ENCODE peak calls at places on chromosomes 5 and 9, in four cellular contexts. H is upper lobe of right lung, A is amniotic stem cell, S is Right ventricle myocardium superior. V is an unnamed sample.

GRCh38 chr5:1728846-1729245 is 70.8 kb downstream of the MRPL36 start:
- DNase-seq in H (peak), A (no peak), S (no peak), V (peak)

GRCh38 chr5:9467199-9468069 is 78.4 kb downstream of the SEMA5A start:
- DNase-seq in H (peak), A (no peak), S (no peak), V (no peak)

GRCh38 chr5:116088062-116088461 is 3.2 kb downstream of the COMMD10 start:
- DNase-seq in H (no peak), A (no peak), S (no peak), V (no peak)

GRCh38 chr5:31581498-31582099 is 49.5 kb downstream of the C5orf22 start:
- DNase-seq in H (no peak), A (peak), S (no peak), V (no peak)

GRCh38 chr5:55481293-55481900 is 53.4 kb downstream of the PLPP1 start:
- DNase-seq in H (no peak), A (no peak), S (no peak), V (no peak)

GRCh38 chr9:114261026-114261425 is 61.9 kb upstream of the ORM1 start:
- DNase-seq in H (no peak), A (no peak), S (no peak), V (no peak)

GRCh38 chr9:6628714-6629113 is 16.8 kb downstream of the GLDC start:
- DNase-seq in H (no peak), A (no peak), S (no peak), V (no peak)

GRCh38 chr5:77292026-77292757 is 81.7 kb downstream of the PDE8B start:
- DNase-seq in H (no peak), A (peak), S (no peak), V (no peak)

GRCh38 chr5:54876-55569 is 36.9 kb upstream of the PLEKHG4B start:
- DNase-seq in H (no peak), A (no peak), S (peak), V (no peak)

GRCh38 chr5:152912924-152913323 is 507.8 kb upstream of the NMUR2 start:
- DNase-seq in H (no peak), A (no peak), S (no peak), V (no peak)

GRCh38 chr5:172544371-172545120 is 90.2 kb upstream of the SH3PXD2B start:
- DNase-seq in H (peak), A (no peak), S (no peak), V (no peak)

GRCh38 chr5:96049398-96050272 is 88.0 kb upstream of the ELL2 start:
- DNase-seq in H (no peak), A (peak), S (no peak), V (no peak)

GRCh38 chr5:141478321-141478945 is 2.7 kb downstream of the PCDHGC3 start:
- DNase-seq in H (peak), A (no peak), S (peak), V (no peak)

GRCh38 chr9:22683393-22684075 is 236.9 kb downstream of the DMRTA1 start:
- DNase-seq in H (no peak), A (peak), S (no peak), V (no peak)

GRCh38 chr5:171387970-171388815 is 544 bp downstream of the NPM1 start:
- DNase-seq in H (peak), A (peak), S (peak), V (peak)